ENCODE peak calls at places on chromosomes 7 and 10, in ten cellular contexts. R is GF-D8; S is endothelial cell; L is neuronal stem cell; Q is activated CD4-positive, alpha-beta memory T cell treated with anti-CD3 and anti-CD28 coated beads, Interleukin-2, amount 10 ng/mL, durations not matched to agents 7 days and 5 days; Z is anterior cingulate cortex; M is activated CD8-positive, alpha-beta memory T cell treated with anti-CD3 and anti-CD28 coated beads, Interleukin-2, amount 10 ng/mL, durations not matched to agents 7 days and 5 days; G is stimulated activated CD8-positive, alpha-beta memory T cell treated with anti-CD3 and anti-CD28 coated beads, Interleukin-4, amount 100 ng/mL, for 24 hours; E is Daoy; N is prostate gland. A is an unnamed sample.

GRCh38 chr7:105811189-105811847 is 65.1 kb downstream of the ATXN7L1 start:
- DNase-seq in R (no peak), E (no peak), N (no peak), Z (no peak), Q (no peak), S (no peak), L (no peak), M (no peak), G (no peak), A (no peak)

GRCh38 chr7:21946228-21946709 is 570 bp upstream of the CDCA7L start:
- DNase-seq in M (no peak), G (no peak), Q (no peak), S (no peak), E (peak), L (no peak), R (no peak), N (no peak), Z (no peak), A (no peak)

GRCh38 chr10:86301431-86301830 is 65.2 kb downstream of the GRID1 start:
- DNase-seq in G (no peak), R (no peak), N (no peak), M (no peak), Z (no peak), Q (peak), E (no peak), L (no peak), S (no peak), A (no peak)

GRCh38 chr10:13439771-13440708 is 88.8 kb downstream of the BEND7 start:
- DNase-seq in N (peak), Z (no peak), M (peak), R (no peak), L (peak), G (peak), Q (peak), S (peak), E (peak), A (peak)

GRCh38 chr7:38462819-38463218 is 168.4 kb downstream of the AMPH start:
- DNase-seq in R (no peak), G (no peak), M (no peak), N (no peak), Q (no peak), Z (no peak), E (no peak), L (no peak), S (no peak), A (no peak)

GRCh38 chr10:44911081-44911540 is at the start of gene TMEM72:
- DNase-seq in N (no peak), M (no peak), E (no peak), S (no peak), R (no peak), Z (no peak), Q (no peak), L (no peak), G (no peak), A (no peak)

GRCh38 chr7:42522227-42522991 is 285.4 kb upstream of the GLI3 start:
- DNase-seq in R (no peak), N (no peak), Q (no peak), S (no peak), E (peak), Z (no peak), G (no peak), M (no peak), L (peak), A (no peak)

GRCh38 chr10:21297525-21298383 is 227.7 kb downstream of the SKIDA1 start:
- DNase-seq in S (no peak), N (no peak), M (no peak), R (no peak), Z (no peak), E (no peak), L (no peak), Q (no peak), G (no peak), A (peak)

GRCh38 chr7:142879060-142879459 is 6.5 kb downstream of the TRPV6 start:
- DNase-seq in S (no peak), Q (no peak), N (no peak), R (no peak), G (no peak), E (no peak), M (no peak), Z (no peak), L (no peak), A (no peak)

GRCh38 chr7:107463139-107464078 is 6.4 kb upstream of the GPR22 start:
- DNase-seq in S (peak), N (peak), G (peak), Q (peak), R (no peak), M (peak), Z (no peak), E (peak), L (peak), A (peak)

GRCh38 chr7:29132980-29133379 is 13.4 kb downstream of the CPVL start:
- DNase-seq in N (no peak), Z (no peak), R (no peak), M (no peak), Q (no peak), S (no peak), G (no peak), L (no peak), E (no peak), A (no peak)

GRCh38 chr10:12839941-12840611 is 161.4 kb downstream of the CCDC3 start:
- DNase-seq in S (no peak), G (no peak), R (no peak), M (no peak), N (no peak), E (no peak), Z (no peak), Q (no peak), L (no peak), A (no peak)

GRCh38 chr10:546451-546850 is 143.0 kb downstream of the DIP2C start:
- DNase-seq in N (no peak), M (no peak), G (no peak), S (no peak), Z (no peak), R (no peak), E (no peak), L (no peak), Q (no peak), A (no peak)

GRCh38 chr10:131448883-131449282 is 137.4 kb upstream of the TCERG1L start:
- DNase-seq in N (no peak), G (no peak), S (no peak), E (no peak), Z (no peak), R (no peak), Q (no peak), M (no peak), L (no peak), A (no peak)

GRCh38 chr7:8380130-8380529 is 53.3 kb upstream of the NXPH1 start:
- DNase-seq in E (no peak), M (no peak), S (no peak), Z (no peak), L (no peak), N (no peak), R (no peak), Q (no peak), G (no peak), A (no peak)

GRCh38 chr7:129569811-129570215 is 41.7 kb upstream of the NRF1 start:
- DNase-seq in R (no peak), M (no peak), E (peak), N (no peak), L (no peak), Q (no peak), G (no peak), Z (no peak), S (no peak), A (peak)

GRCh38 chr7:127666602-127667001 is 14.6 kb downstream of the SND1 start:
- DNase-seq in M (no peak), Q (no peak), N (peak), E (no peak), S (no peak), G (no peak), R (no peak), Z (no peak), L (no peak), A (no peak)

GRCh38 chr10:131478398-131478989 is 167.0 kb upstream of the TCERG1L start:
- DNase-seq in Z (no peak), N (no peak), Q (no peak), S (no peak), E (no peak), G (no peak), M (no peak), L (no peak), R (no peak), A (no peak)

GRCh38 chr7:18508441-18509427 is 13.2 kb downstream of the HDAC9 start:
- DNase-seq in R (no peak), Z (no peak), G (no peak), E (peak), L (no peak), M (no peak), Q (no peak), S (no peak), N (no peak), A (no peak)

GRCh38 chr7:18978108-18978495 is 139.3 kb downstream of the TWIST1 start:
- DNase-seq in G (no peak), N (no peak), Z (no peak), S (no peak), R (no peak), Q (no peak), E (peak), L (no peak), M (no peak), A (no peak)

GRCh38 chr7:148806187-148806586 is 77.9 kb downstream of the EZH2 start:
- DNase-seq in S (no peak), L (no peak), G (no peak), Z (no peak), M (no peak), N (no peak), Q (no peak), E (no peak), R (no peak), A (no peak)

GRCh38 chr10:74728225-74728624 is 98.2 kb upstream of the KAT6B start:
- DNase-seq in L (no peak), S (no peak), E (peak), G (no peak), R (no peak), Q (no peak), M (no peak), N (no peak), Z (no peak), A (no peak)

GRCh38 chr10:79933961-79934360 is 14.9 kb downstream of the SFTPD start:
- DNase-seq in Q (no peak), E (no peak), L (no peak), R (no peak), G (no peak), M (no peak), S (no peak), N (no peak), Z (no peak), A (no peak)

A was measured in MV-4-11.